ENCODE peak calls at places on chromosome 20, in six cellular contexts. M is left ventricle myocardium inferior, Y is neural progenitor cell, B is cardiac muscle cell, E is psoas muscle, S is WERI-Rb-1. R is an unnamed sample.

GRCh38 chr20:37348643-37349516 is 2.9 kb downstream of the SRC start:
- DNase-seq in M (no peak), Y (no peak), B (no peak), E (no peak), S (no peak), R (no peak)

GRCh38 chr20:2699775-2700413 is 7.3 kb downstream of the EBF4 start:
- DNase-seq in M (no peak), Y (no peak), B (no peak), E (no peak), S (no peak), R (no peak)

GRCh38 chr20:4962257-4962855 is 39.0 kb downstream of the SLC23A2 start:
- DNase-seq in M (no peak), Y (no peak), B (no peak), E (no peak), S (no peak), R (no peak)

GRCh38 chr20:5843054-5843731 is 93.0 kb downstream of the SHLD1 start:
- DNase-seq in M (no peak), Y (no peak), B (no peak), E (no peak), S (no peak), R (no peak)

GRCh38 chr20:11890331-11891080 is 27.2 kb upstream of the BTBD3 start:
- DNase-seq in M (peak), Y (peak), B (peak), E (peak), S (peak), R (peak)

GRCh38 chr20:32737371-32738223 is 5.7 kb downstream of the COMMD7 start:
- DNase-seq in M (no peak), Y (no peak), B (no peak), E (no peak), S (no peak), R (no peak)

GRCh38 chr20:14477125-14477524 is 139.7 kb upstream of the FLRT3 start:
- DNase-seq in M (no peak), Y (no peak), B (no peak), E (no peak), S (no peak), R (no peak)

GRCh38 chr20:59802471-59803221 is 130.8 kb downstream of the SYCP2 start:
- DNase-seq in M (no peak), Y (no peak), B (no peak), E (no peak), S (no peak), R (no peak)

GRCh38 chr20:25071722-25072121 is 10.2 kb downstream of the VSX1 start:
- DNase-seq in M (no peak), Y (no peak), B (no peak), E (no peak), S (no peak), R (no peak)

GRCh38 chr20:2273634-2274302 is 22.0 kb upstream of the TGM3 start:
- DNase-seq in M (no peak), Y (no peak), B (no peak), E (no peak), S (peak), R (no peak)

GRCh38 chr20:57065646-57066045 is 200.8 kb downstream of the BMP7 start:
- DNase-seq in M (no peak), Y (peak), B (no peak), E (no peak), S (no peak), R (no peak)

GRCh38 chr20:37500311-37500710 is 20.7 kb upstream of the NNAT start:
- DNase-seq in M (no peak), Y (no peak), B (no peak), E (no peak), S (no peak), R (no peak)

GRCh38 chr20:24842591-24843442 is 106.3 kb upstream of the CST7 start:
- DNase-seq in M (no peak), Y (no peak), B (no peak), E (no peak), S (no peak), R (no peak)

GRCh38 chr20:24691901-24692351 is 222.5 kb downstream of the SYNDIG1 start:
- DNase-seq in M (no peak), Y (no peak), B (no peak), E (no peak), S (no peak), R (no peak)

GRCh38 chr20:272718-273117 is 15.2 kb downstream of the DEFB132 start:
- DNase-seq in M (no peak), Y (no peak), B (no peak), E (no peak), S (no peak), R (no peak)

GRCh38 chr20:32037929-32038328 is 14.1 kb upstream of the HCK start:
- DNase-seq in M (no peak), Y (no peak), B (no peak), E (no peak), S (no peak), R (no peak)

GRCh38 chr20:33945391-33946079 is 48.2 kb upstream of the RALY start:
- DNase-seq in M (no peak), Y (no peak), B (no peak), E (no peak), S (no peak), R (no peak)

GRCh38 chr20:50673146-50673830 is 18.1 kb downstream of the RIPOR3 start:
- DNase-seq in M (no peak), Y (no peak), B (no peak), E (no peak), S (peak), R (no peak)

GRCh38 chr20:37781626-37782025 is 87.8 kb downstream of the CTNNBL1 start:
- DNase-seq in M (no peak), Y (no peak), B (no peak), E (no peak), S (no peak), R (no peak)

GRCh38 chr20:32368930-32369329 is 10.8 kb downstream of the ASXL1 start:
- DNase-seq in M (no peak), Y (peak), B (no peak), E (no peak), S (no peak), R (no peak)

GRCh38 chr20:953742-954141 is 37.6 kb upstream of the ANGPT4 start:
- DNase-seq in M (no peak), Y (peak), B (peak), E (no peak), S (no peak), R (no peak)

GRCh38 chr20:3165473-3166337 is 6.0 kb upstream of the FASTKD5 start:
- DNase-seq in M (peak), Y (no peak), B (no peak), E (peak), S (no peak), R (no peak)

GRCh38 chr20:25296094-25297093 is 48.5 kb downstream of the PYGB start:
- DNase-seq in M (no peak), Y (peak), B (peak), E (peak), S (peak), R (peak)

GRCh38 chr20:18719426-18719825 is 94.2 kb upstream of the SCP2D1 start:
- DNase-seq in M (no peak), Y (no peak), B (no peak), E (no peak), S (no peak), R (no peak)

GRCh38 chr20:33111306-33111705 is 31.9 kb downstream of the BPIFB4 start:
- DNase-seq in M (no peak), Y (no peak), B (no peak), E (no peak), S (no peak), R (no peak)

GRCh38 chr20:9792674-9793073 is 46.2 kb downstream of the PAK5 start:
- DNase-seq in M (no peak), Y (no peak), B (no peak), E (no peak), S (no peak), R (no peak)

GRCh38 chr20:23143098-23143497 is 57.0 kb upstream of the CD93 start:
- DNase-seq in M (no peak), Y (no peak), B (peak), E (peak), S (no peak), R (no peak)

GRCh38 chr20:33539129-33539528 is 49.2 kb downstream of the CBFA2T2 start:
- DNase-seq in M (no peak), Y (no peak), B (no peak), E (no peak), S (no peak), R (no peak)

GRCh38 chr20:9140172-9140760 is 71.4 kb downstream of the PLCB4 start:
- DNase-seq in M (no peak), Y (no peak), B (no peak), E (no peak), S (no peak), R (no peak)

GRCh38 chr20:17622851-17623508 is 53.1 kb downstream of the DSTN start:
- DNase-seq in M (no peak), Y (no peak), B (no peak), E (no peak), S (no peak), R (peak)

GRCh38 chr20:31593221-31594001 is 11.7 kb upstream of the ID1 start:
- DNase-seq in M (no peak), Y (no peak), B (no peak), E (no peak), S (no peak), R (no peak)

GRCh38 chr20:32478576-32478975 is 106.6 kb downstream of the NOL4L start:
- DNase-seq in M (no peak), Y (no peak), B (no peak), E (no peak), S (no peak), R (no peak)

GRCh38 chr20:55353206-55353605 is 652.1 kb downstream of the CBLN4 start:
- DNase-seq in M (no peak), Y (no peak), B (no peak), E (no peak), S (no peak), R (no peak)
- TF ChIP-seq CTCF in M (no peak), Y (no peak), B (no peak), E (no peak), S (no peak), R (no peak)

GRCh38 chr20:43667341-43668132 is 623 bp downstream of the MYBL2 start:
- DNase-seq in M (no peak), Y (peak), B (peak), E (no peak), S (peak), R (no peak)
- H3K27ac ChIP-seq in M (no peak), Y (no peak), B (no peak), E (no peak), S (peak), R (no peak)

GRCh38 chr20:58267389-58268215 is 39.1 kb upstream of the ANKRD60 start:
- DNase-seq in M (no peak), Y (no peak), B (no peak), E (no peak), S (no peak), R (no peak)
- H3K4me3 ChIP-seq in M (no peak), Y (no peak), B (no peak), E (no peak), S (no peak), R (no peak)

GRCh38 chr20:45848969-45849582 is 8.1 kb downstream of the ACOT8 start:
- DNase-seq in M (no peak), Y (no peak), B (no peak), E (no peak), S (no peak), R (no peak)
- TF ChIP-seq CTCF in M (no peak), Y (no peak), B (no peak), E (no peak), S (no peak), R (no peak)

GRCh38 chr20:35093245-35093884 is 758 bp upstream of the TRPC4AP start:
- DNase-seq in M (no peak), Y (no peak), B (no peak), E (no peak), S (no peak), R (no peak)
- H3K27ac ChIP-seq in M (peak), Y (no peak), B (no peak), E (peak), S (peak), R (peak)

DNA sequence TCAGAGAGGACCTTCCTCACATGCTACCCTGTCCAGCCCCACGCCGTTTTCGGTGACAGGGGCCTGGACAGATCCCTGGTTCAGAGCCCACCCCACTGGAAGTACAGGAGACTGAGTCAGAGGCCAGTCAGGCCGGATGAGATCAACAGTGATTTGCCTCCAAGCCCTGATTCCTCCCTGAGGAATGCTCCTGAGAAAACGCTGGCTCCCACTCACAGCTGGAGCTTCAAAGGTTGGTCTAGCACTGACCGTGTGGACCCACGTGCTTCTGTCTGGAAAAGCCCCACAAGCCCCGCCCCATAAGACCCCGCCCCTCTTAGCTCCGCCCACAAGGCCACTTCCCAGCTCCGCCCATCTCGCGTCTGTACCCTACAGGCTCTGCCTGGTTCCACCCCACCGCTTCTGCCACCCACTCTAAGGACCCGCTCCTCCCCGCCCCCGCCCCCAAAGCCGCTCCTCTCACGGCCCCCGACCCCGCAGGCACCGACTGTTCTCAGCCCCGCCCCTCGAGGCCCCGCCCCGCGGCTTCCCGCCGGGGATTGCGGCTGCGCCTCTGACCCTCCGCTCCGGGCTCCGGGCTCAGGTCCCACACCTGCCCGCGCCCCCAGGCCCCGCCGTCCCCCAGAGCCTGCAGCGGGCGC is 64.9 kb upstream of the BHLHE23 start:
- DNase-seq in M (no peak), Y (peak), B (peak), E (peak), S (peak), R (peak)
- H3K4me3 ChIP-seq in M (no peak), Y (peak), B (peak), E (no peak), S (peak), R (no peak)

GRCh38 chr20:63188159-63188442 is 27.8 kb downstream of the YTHDF1 start:
- DNase-seq in M (no peak), Y (no peak), B (no peak), E (no peak), S (no peak), R (peak)

GRCh38 chr20:63186084-63186483 is 29.8 kb downstream of the YTHDF1 start:
- DNase-seq in M (no peak), Y (no peak), B (no peak), E (no peak), S (no peak), R (no peak)

GRCh38 chr20:63187338-63188158 is 28.4 kb downstream of the YTHDF1 start:
- DNase-seq in M (no peak), Y (no peak), B (no peak), E (no peak), S (no peak), R (no peak)

GRCh38 chr20:63185215-63185796 is 30.6 kb downstream of the YTHDF1 start:
- DNase-seq in M (no peak), Y (no peak), B (no peak), E (no peak), S (no peak), R (no peak)

GRCh38 chr20:63186528-63187316 is 29.2 kb downstream of the YTHDF1 start:
- DNase-seq in M (no peak), Y (no peak), B (no peak), E (no peak), S (no peak), R (no peak)
- TF ChIP-seq CTCF in M (no peak), Y (no peak), B (peak), E (no peak), S (no peak), R (no peak)

DNA sequence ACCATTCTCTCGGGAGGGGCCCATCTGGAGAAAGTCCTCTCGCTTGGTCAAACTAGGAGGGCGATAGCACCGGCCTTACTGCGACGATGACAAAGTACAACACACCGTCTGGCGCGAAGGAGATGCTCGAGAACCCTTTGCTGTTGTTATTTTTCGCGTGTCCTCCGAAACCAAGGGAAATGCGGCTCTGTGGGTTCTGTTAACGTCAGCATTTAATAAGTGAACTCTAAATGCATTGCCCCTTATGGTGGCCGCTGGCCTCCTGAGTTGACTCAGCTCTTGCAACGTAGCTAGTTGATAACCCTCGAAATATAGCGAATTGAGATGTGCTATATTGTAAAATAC is 577 bp upstream of the SCAND1 start:
- DNase-seq in M (no peak), Y (no peak), B (no peak), E (no peak), S (no peak), R (no peak)
- H3K27ac ChIP-seq in M (peak), Y (no peak), B (peak), E (peak), S (peak), R (peak)

GRCh38 chr20:63014287-63014686 is 7.5 kb upstream of the BHLHE23 start:
- DNase-seq in M (no peak), Y (no peak), B (no peak), E (no peak), S (no peak), R (no peak)
- H3K4me3 ChIP-seq in M (no peak), Y (peak), B (no peak), E (no peak), S (no peak), R (no peak)

R was measured in pancreas.